ENCODE peak calls at places on chromosomes 1 and 21, in five cellular contexts. One of them, this sample, is unnamed.
A peak's percentile ranks its signal among the peaks of the same experiment; 100 is the strongest.

GRCh38 chr1:10507111-10507879 is 32.5 kb downstream of the PEX14 start:
- DNase-seq in naive thymus-derived CD4-positive, alpha-beta T cell: peak; percentile 55
- DNase-seq in astrocyte of the spinal cord: peak; percentile 77
- DNase-seq in pancreas: peak; percentile 47
- DNase-seq in upper lobe of right lung: no peak
- DNase-seq in this sample: peak; percentile 74

GRCh38 chr21:35120631-35121180 is 71.6 kb upstream of the RUNX1 start:
- DNase-seq in naive thymus-derived CD4-positive, alpha-beta T cell: no peak
- DNase-seq in astrocyte of the spinal cord: no peak
- DNase-seq in pancreas: no peak
- DNase-seq in upper lobe of right lung: no peak
- DNase-seq in this sample: no peak

GRCh38 chr1:12052997-12053686 is 10.0 kb upstream of the TNFRSF8 start:
- DNase-seq in naive thymus-derived CD4-positive, alpha-beta T cell: no peak
- DNase-seq in astrocyte of the spinal cord: no peak
- DNase-seq in pancreas: no peak
- DNase-seq in upper lobe of right lung: no peak
- DNase-seq in this sample: no peak

GRCh38 chr1:239893127-239893731 is 198.5 kb upstream of the FMN2 start:
- DNase-seq in naive thymus-derived CD4-positive, alpha-beta T cell: no peak
- DNase-seq in astrocyte of the spinal cord: no peak
- DNase-seq in pancreas: no peak
- DNase-seq in upper lobe of right lung: no peak
- DNase-seq in this sample: no peak

GRCh38 chr1:204001166-204001901 is 71.6 kb upstream of the SOX13 start:
- DNase-seq in naive thymus-derived CD4-positive, alpha-beta T cell: no peak
- DNase-seq in astrocyte of the spinal cord: no peak
- DNase-seq in pancreas: no peak
- DNase-seq in upper lobe of right lung: no peak
- DNase-seq in this sample: no peak

GRCh38 chr1:186050360-186050759 is 316.2 kb downstream of the HMCN1 start:
- DNase-seq in naive thymus-derived CD4-positive, alpha-beta T cell: no peak
- DNase-seq in astrocyte of the spinal cord: peak; percentile 21
- DNase-seq in pancreas: no peak
- DNase-seq in upper lobe of right lung: no peak
- DNase-seq in this sample: no peak

GRCh38 chr1:154579382-154579781 is 11.8 kb downstream of the CHRNB2 start:
- DNase-seq in naive thymus-derived CD4-positive, alpha-beta T cell: no peak
- DNase-seq in astrocyte of the spinal cord: no peak
- DNase-seq in pancreas: no peak
- DNase-seq in upper lobe of right lung: no peak
- DNase-seq in this sample: no peak

GRCh38 chr1:47630346-47630745 is 192.5 kb downstream of the FOXD2 start:
- DNase-seq in naive thymus-derived CD4-positive, alpha-beta T cell: no peak
- DNase-seq in astrocyte of the spinal cord: no peak
- DNase-seq in pancreas: no peak
- DNase-seq in upper lobe of right lung: no peak
- DNase-seq in this sample: no peak

GRCh38 chr1:177948336-177948972 is 21.4 kb downstream of the SEC16B start:
- DNase-seq in naive thymus-derived CD4-positive, alpha-beta T cell: no peak
- DNase-seq in astrocyte of the spinal cord: peak; percentile 76
- DNase-seq in pancreas: no peak
- DNase-seq in upper lobe of right lung: no peak
- DNase-seq in this sample: peak; percentile 56

GRCh38 chr21:34613679-34614442 is 1.1 kb downstream of the RCAN1 start:
- DNase-seq in naive thymus-derived CD4-positive, alpha-beta T cell: peak; percentile 7
- DNase-seq in astrocyte of the spinal cord: no peak
- DNase-seq in pancreas: peak; percentile 32
- DNase-seq in upper lobe of right lung: no peak
- DNase-seq in this sample: no peak

GRCh38 chr1:110348771-110349170 is 9.6 kb downstream of the RBM15 start:
- DNase-seq in naive thymus-derived CD4-positive, alpha-beta T cell: no peak
- DNase-seq in astrocyte of the spinal cord: peak; percentile 24
- DNase-seq in pancreas: no peak
- DNase-seq in upper lobe of right lung: no peak
- DNase-seq in this sample: no peak

GRCh38 chr1:202961220-202961880 is 3.2 kb upstream of the ADIPOR1 start:
- DNase-seq in naive thymus-derived CD4-positive, alpha-beta T cell: no peak
- DNase-seq in astrocyte of the spinal cord: no peak
- DNase-seq in pancreas: no peak
- DNase-seq in upper lobe of right lung: no peak
- DNase-seq in this sample: no peak

GRCh38 chr21:39217356-39218081 is 34.3 kb upstream of the PSMG1 start:
- DNase-seq in naive thymus-derived CD4-positive, alpha-beta T cell: no peak
- DNase-seq in astrocyte of the spinal cord: no peak
- DNase-seq in pancreas: no peak
- DNase-seq in upper lobe of right lung: no peak
- DNase-seq in this sample: no peak

GRCh38 chr1:240998441-240999015 is 358.5 kb downstream of the RGS7 start:
- DNase-seq in naive thymus-derived CD4-positive, alpha-beta T cell: no peak
- DNase-seq in astrocyte of the spinal cord: no peak
- DNase-seq in pancreas: no peak
- DNase-seq in upper lobe of right lung: no peak
- DNase-seq in this sample: no peak

GRCh38 chr1:37641059-37641458 is 6.4 kb upstream of the RSPO1 start:
- DNase-seq in naive thymus-derived CD4-positive, alpha-beta T cell: no peak
- DNase-seq in astrocyte of the spinal cord: no peak
- DNase-seq in pancreas: no peak
- DNase-seq in upper lobe of right lung: no peak
- DNase-seq in this sample: no peak

GRCh38 chr1:27522860-27523665 is 33.1 kb upstream of the WASF2 start:
- DNase-seq in naive thymus-derived CD4-positive, alpha-beta T cell: peak; percentile 60
- DNase-seq in astrocyte of the spinal cord: no peak
- DNase-seq in pancreas: no peak
- DNase-seq in upper lobe of right lung: no peak
- DNase-seq in this sample: peak; percentile 19

GRCh38 chr21:34279285-34279684 is 84.5 kb upstream of the KCNE2 start:
- DNase-seq in naive thymus-derived CD4-positive, alpha-beta T cell: no peak
- DNase-seq in astrocyte of the spinal cord: no peak
- DNase-seq in pancreas: no peak
- DNase-seq in upper lobe of right lung: no peak
- DNase-seq in this sample: no peak

GRCh38 chr1:46285730-46286477 is 17.5 kb downstream of the LRRC41 start:
- DNase-seq in naive thymus-derived CD4-positive, alpha-beta T cell: peak; percentile 19
- DNase-seq in astrocyte of the spinal cord: no peak
- DNase-seq in pancreas: no peak
- DNase-seq in upper lobe of right lung: peak; percentile 57
- DNase-seq in this sample: peak; percentile 93

GRCh38 chr1:73909043-73909567 is 288.9 kb downstream of the LRRIQ3 start:
- DNase-seq in naive thymus-derived CD4-positive, alpha-beta T cell: no peak
- DNase-seq in astrocyte of the spinal cord: no peak
- DNase-seq in pancreas: no peak
- DNase-seq in upper lobe of right lung: no peak
- DNase-seq in this sample: no peak

GRCh38 chr1:65277605-65278343 is 31.6 kb upstream of the DNAJC6 start:
- DNase-seq in naive thymus-derived CD4-positive, alpha-beta T cell: no peak
- DNase-seq in astrocyte of the spinal cord: no peak
- DNase-seq in pancreas: no peak
- DNase-seq in upper lobe of right lung: no peak
- DNase-seq in this sample: no peak

GRCh38 chr1:201517631-201518030 is 10.7 kb upstream of the CSRP1 start:
- DNase-seq in naive thymus-derived CD4-positive, alpha-beta T cell: no peak
- DNase-seq in astrocyte of the spinal cord: no peak
- DNase-seq in pancreas: no peak
- DNase-seq in upper lobe of right lung: no peak
- DNase-seq in this sample: no peak

GRCh38 chr1:201436461-201436860 is 14.9 kb upstream of the TNNI1 start:
- DNase-seq in naive thymus-derived CD4-positive, alpha-beta T cell: no peak
- DNase-seq in astrocyte of the spinal cord: no peak
- DNase-seq in pancreas: no peak
- DNase-seq in upper lobe of right lung: no peak
- DNase-seq in this sample: no peak

GRCh38 chr1:218592688-218593087 is 247.6 kb downstream of the TGFB2 start:
- DNase-seq in naive thymus-derived CD4-positive, alpha-beta T cell: no peak
- DNase-seq in astrocyte of the spinal cord: peak; percentile 70
- DNase-seq in pancreas: no peak
- DNase-seq in upper lobe of right lung: no peak
- DNase-seq in this sample: no peak

GRCh38 chr21:42781150-42781980 is 98.0 kb downstream of the WDR4 start:
- DNase-seq in naive thymus-derived CD4-positive, alpha-beta T cell: no peak
- DNase-seq in astrocyte of the spinal cord: no peak
- DNase-seq in pancreas: peak; percentile 55
- DNase-seq in upper lobe of right lung: peak; percentile 75
- DNase-seq in this sample: no peak

GRCh38 chr1:39170731-39171375 is 33.6 kb upstream of the MACF1 start:
- DNase-seq in naive thymus-derived CD4-positive, alpha-beta T cell: no peak
- DNase-seq in astrocyte of the spinal cord: no peak
- DNase-seq in pancreas: no peak
- DNase-seq in upper lobe of right lung: no peak
- DNase-seq in this sample: no peak

DNA sequence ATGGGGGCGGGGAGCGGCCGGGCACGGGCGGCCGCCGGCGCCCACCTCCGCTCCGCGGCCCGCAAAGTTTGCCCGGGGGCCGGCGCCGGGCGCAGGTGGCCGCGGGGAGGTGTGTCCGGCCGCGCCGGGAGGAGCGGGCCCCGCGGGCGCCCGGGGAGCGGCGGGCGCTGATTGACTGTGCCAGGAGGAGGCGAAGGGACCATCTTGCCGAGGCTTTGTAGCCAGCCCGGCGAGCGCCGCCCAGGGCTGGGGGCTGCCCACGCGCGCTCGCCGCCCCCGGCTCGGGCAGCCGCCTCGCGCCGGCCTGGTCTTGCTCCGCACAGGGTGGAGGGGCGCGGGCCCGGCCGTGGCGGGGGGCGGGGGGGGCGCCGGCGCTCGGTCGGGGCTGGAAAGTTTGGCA is 432 bp downstream of the EPHB2 start:
- DNase-seq in naive thymus-derived CD4-positive, alpha-beta T cell: no peak
- DNase-seq in astrocyte of the spinal cord: no peak
- DNase-seq in pancreas: no peak
- DNase-seq in upper lobe of right lung: no peak
- DNase-seq in this sample: no peak
- H3K4me3 ChIP-seq in naive thymus-derived CD4-positive, alpha-beta T cell: no peak overlapping the region
- H3K4me3 ChIP-seq in astrocyte of the spinal cord: peak overlapping the region; percentile 58
- H3K4me3 ChIP-seq in pancreas: peak overlapping the region; percentile 40
- H3K4me3 ChIP-seq in upper lobe of right lung: peak overlapping the region; percentile 43
- H3K4me3 ChIP-seq in this sample: no peak overlapping the region

GRCh38 chr1:224635356-224635755 is 19.2 kb downstream of the CNIH3 start:
- DNase-seq in naive thymus-derived CD4-positive, alpha-beta T cell: no peak
- DNase-seq in astrocyte of the spinal cord: peak; percentile 87
- DNase-seq in pancreas: peak; percentile 60
- DNase-seq in upper lobe of right lung: no peak
- DNase-seq in this sample: no peak

GRCh38 chr1:224639426-224639975 is 23.4 kb downstream of the CNIH3 start:
- DNase-seq in naive thymus-derived CD4-positive, alpha-beta T cell: no peak
- DNase-seq in astrocyte of the spinal cord: no peak
- DNase-seq in pancreas: no peak
- DNase-seq in upper lobe of right lung: no peak
- DNase-seq in this sample: no peak

GRCh38 chr1:224637510-224637909 is 21.4 kb downstream of the CNIH3 start:
- DNase-seq in naive thymus-derived CD4-positive, alpha-beta T cell: no peak
- DNase-seq in astrocyte of the spinal cord: peak; percentile 97
- DNase-seq in pancreas: no peak
- DNase-seq in upper lobe of right lung: no peak
- DNase-seq in this sample: no peak

GRCh38 chr1:224640018-224640417 is 23.9 kb downstream of the CNIH3 start:
- DNase-seq in naive thymus-derived CD4-positive, alpha-beta T cell: no peak
- DNase-seq in astrocyte of the spinal cord: no peak
- DNase-seq in pancreas: no peak
- DNase-seq in upper lobe of right lung: no peak
- DNase-seq in this sample: no peak

DNA sequence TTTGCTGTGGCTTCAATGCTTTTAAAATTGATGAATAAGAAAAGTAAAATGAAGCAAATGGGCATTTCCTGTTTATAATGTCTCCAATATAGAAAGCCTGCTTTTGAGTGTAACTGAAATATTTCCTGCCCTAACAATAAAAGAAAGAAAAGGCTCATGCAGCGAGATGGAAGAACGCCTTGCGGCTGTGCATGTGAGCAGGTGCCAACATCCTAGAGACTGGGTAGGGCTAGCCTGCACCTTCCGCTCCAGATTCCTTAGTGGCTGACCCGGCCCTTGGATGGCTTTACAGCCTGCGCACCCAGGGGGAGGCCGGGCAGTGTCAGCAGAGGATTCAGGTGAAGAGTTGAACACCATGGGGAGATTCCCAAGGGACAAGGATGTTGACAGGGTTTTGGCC is 21.8 kb downstream of the CNIH3 start:
- DNase-seq in naive thymus-derived CD4-positive, alpha-beta T cell: no peak
- DNase-seq in astrocyte of the spinal cord: no peak
- DNase-seq in pancreas: no peak
- DNase-seq in upper lobe of right lung: no peak
- DNase-seq in this sample: no peak
- H3K4me3 ChIP-seq in naive thymus-derived CD4-positive, alpha-beta T cell: no peak overlapping the region
- H3K4me3 ChIP-seq in astrocyte of the spinal cord: no peak overlapping the region
- H3K4me3 ChIP-seq in pancreas: no peak overlapping the region
- H3K4me3 ChIP-seq in upper lobe of right lung: no peak overlapping the region
- H3K4me3 ChIP-seq in this sample: no peak overlapping the region

DNA sequence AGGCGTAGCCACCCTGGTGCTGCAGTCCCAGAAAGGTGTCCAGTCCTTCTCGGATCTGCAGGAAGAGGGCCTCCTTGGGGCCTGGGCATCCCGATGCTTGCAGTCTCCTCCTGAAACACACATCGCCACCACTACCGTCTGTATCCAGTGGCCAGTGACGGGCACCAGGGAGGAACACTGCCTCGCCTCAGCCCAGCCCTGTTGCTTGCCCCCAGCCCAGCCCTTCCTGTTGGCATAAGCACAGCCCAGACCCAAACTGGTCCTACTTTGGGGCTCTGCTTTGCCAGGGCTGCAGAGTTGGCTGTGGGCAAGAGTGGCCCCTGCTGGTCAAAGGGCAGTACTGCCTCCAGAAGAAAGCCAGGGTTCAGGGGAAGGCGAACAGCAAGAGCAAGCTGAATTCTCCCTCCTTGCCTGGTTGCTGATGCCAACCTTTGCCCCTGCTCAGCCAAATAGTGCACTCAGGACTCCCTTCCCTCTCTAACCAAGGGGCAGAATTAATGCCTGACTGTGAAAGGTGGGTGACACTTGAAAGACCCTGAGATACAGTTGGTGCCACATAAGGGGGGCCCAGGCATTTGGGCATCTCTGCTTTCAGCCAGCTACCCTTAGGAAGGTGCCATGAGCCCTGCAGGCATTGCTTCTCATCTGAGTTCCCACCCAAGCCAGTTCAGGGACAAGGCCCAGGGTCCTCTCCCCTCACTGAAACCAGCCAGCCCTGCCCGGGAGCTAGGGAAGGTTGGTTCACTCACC is 11.1 kb upstream of the ARHGEF2 start:
- DNase-seq in naive thymus-derived CD4-positive, alpha-beta T cell: peak; percentile 83
- DNase-seq in astrocyte of the spinal cord: peak; percentile 62
- DNase-seq in pancreas: peak; percentile 63
- DNase-seq in upper lobe of right lung: peak; percentile 85
- DNase-seq in this sample: peak; percentile 58
- H3K4me3 ChIP-seq in naive thymus-derived CD4-positive, alpha-beta T cell: no peak overlapping the region
- H3K4me3 ChIP-seq in astrocyte of the spinal cord: no peak overlapping the region
- H3K4me3 ChIP-seq in pancreas: no peak overlapping the region
- H3K4me3 ChIP-seq in upper lobe of right lung: peak overlapping the region; percentile 41
- H3K4me3 ChIP-seq in this sample: no peak overlapping the region

DNA sequence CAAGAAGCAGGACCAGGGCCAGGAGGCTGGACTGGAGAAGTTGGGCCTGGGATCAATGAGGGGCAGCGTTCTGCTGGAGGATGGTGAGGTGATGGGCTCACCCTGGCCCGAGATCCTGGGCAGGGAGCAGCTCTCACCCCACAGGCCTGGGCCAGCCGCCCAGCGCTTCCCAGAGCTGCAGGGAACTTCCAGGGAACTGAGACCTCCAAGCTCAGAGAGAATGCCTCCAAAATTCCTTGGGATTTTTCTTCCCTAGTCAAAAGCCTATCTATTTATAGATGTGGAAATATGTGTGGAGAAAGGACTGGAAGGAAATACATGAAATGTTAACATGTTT is 121.2 kb downstream of the SPSB1 start:
- DNase-seq in naive thymus-derived CD4-positive, alpha-beta T cell: no peak
- DNase-seq in astrocyte of the spinal cord: peak; percentile 79
- DNase-seq in pancreas: no peak
- DNase-seq in upper lobe of right lung: peak; percentile 66
- DNase-seq in this sample: no peak
- H3K4me3 ChIP-seq in naive thymus-derived CD4-positive, alpha-beta T cell: peak overlapping the region; percentile 16
- H3K4me3 ChIP-seq in astrocyte of the spinal cord: no peak overlapping the region
- H3K4me3 ChIP-seq in pancreas: no peak overlapping the region
- H3K4me3 ChIP-seq in upper lobe of right lung: no peak overlapping the region
- H3K4me3 ChIP-seq in this sample: peak overlapping the region; percentile 31